ENCODE peak calls at places on chromosomes 4 and X, in six cellular contexts. X is nucleus accumbens, Q is WTC11, I is OCI-M1, Z is right lobe of liver, O is NAMALWA. T is an unnamed sample.
A peak's percentile ranks its signal among the peaks of the same experiment; 100 is the strongest.

GRCh38 chr4:6116696-6117285 is 83.6 kb downstream of the JAKMIP1 start:
- DNase-seq in X (no peak), O (no peak), Q (no peak), I (no peak), Z (no peak), T (no peak)

GRCh38 chrX:141760761-141761160 is 62.2 kb upstream of the SPANXD start:
- DNase-seq in Z (no peak), O (no peak), I (no peak), Q (no peak), X (no peak), T (no peak)

GRCh38 chr4:6732441-6733357 is 16.7 kb downstream of the BLOC1S4 start:
- DNase-seq in Z (peak; percentile 83), Q (no peak), X (peak; percentile 35), I (peak; percentile 90), O (no peak), T (peak; percentile 56)

GRCh38 chr4:185304541-185304940 is 91.2 kb downstream of the LRP2BP start:
- DNase-seq in X (no peak), Z (no peak), Q (no peak), I (no peak), O (no peak), T (no peak)

GRCh38 chr4:109465065-109465464 is 31.4 kb downstream of the SEC24B start:
- DNase-seq in O (no peak), Q (no peak), I (no peak), Z (no peak), X (no peak), T (peak; percentile 20)

GRCh38 chr4:5982156-5982973 is 35.9 kb downstream of the C4orf50 start:
- DNase-seq in I (no peak), Z (no peak), O (no peak), X (no peak), Q (no peak), T (no peak)

GRCh38 chrX:34557733-34558132 is 99.4 kb downstream of the TMEM47 start:
- DNase-seq in X (no peak), Z (no peak), I (no peak), Q (peak; percentile 16), O (no peak), T (no peak)

GRCh38 chrX:133171962-133172708 is 46.0 kb downstream of the TFDP3 start:
- DNase-seq in Z (no peak), Q (no peak), I (peak; percentile 30), O (peak; percentile 49), X (no peak), T (no peak)

GRCh38 chr4:4430492-4431195 is 43.7 kb downstream of the NSG1 start:
- DNase-seq in I (peak; percentile 75), Q (peak; percentile 69), Z (no peak), X (no peak), O (peak; percentile 75), T (peak; percentile 55)

GRCh38 chr4:149914521-149915115 is 99.0 kb upstream of the IQCM start:
- DNase-seq in I (peak; percentile 83), O (peak; percentile 77), Z (no peak), Q (peak; percentile 54), X (no peak), T (peak; percentile 7)

GRCh38 chr4:113303315-113303714 is 253.9 kb downstream of the ANK2 start:
- DNase-seq in Q (no peak), I (no peak), O (no peak), X (no peak), Z (no peak), T (no peak)

GRCh38 chrX:133699023-133699728 is 283.9 kb upstream of the GPC4 start:
- DNase-seq in Q (no peak), Z (no peak), X (no peak), O (no peak), I (no peak), T (no peak)

GRCh38 chrX:153778684-153779101 is 2.1 kb upstream of the SRPK3 start:
- DNase-seq in O (peak; percentile 17), I (peak; percentile 4), Q (peak; percentile 33), X (no peak), Z (no peak), T (no peak)

GRCh38 chr4:130479674-130480073 is 1383.7 kb downstream of the C4orf33 start:
- DNase-seq in Z (no peak), O (no peak), X (no peak), I (no peak), Q (no peak), T (no peak)

GRCh38 chr4:1196421-1197183 is 24.2 kb upstream of the SPON2 start:
- DNase-seq in O (no peak), Z (no peak), Q (no peak), X (no peak), I (no peak), T (no peak)

GRCh38 chr4:172666711-172667368 is 501.8 kb upstream of the GALNT7 start:
- DNase-seq in Q (peak; percentile 38), O (peak; percentile 6), I (peak; percentile 25), Z (no peak), X (no peak), T (no peak)

GRCh38 chr4:148315049-148315448 is 127.2 kb downstream of the NR3C2 start:
- DNase-seq in I (no peak), O (no peak), Q (no peak), Z (no peak), X (no peak), T (no peak)

GRCh38 chrX:55907968-55908607 is 190.5 kb downstream of the RRAGB start:
- DNase-seq in Q (peak; percentile 73), Z (no peak), O (peak; percentile 74), I (peak; percentile 89), X (no peak), T (no peak)

GRCh38 chr4:93018243-93018642 is 714.5 kb downstream of the GRID2 start:
- DNase-seq in X (no peak), Q (no peak), I (peak; percentile 32), Z (no peak), O (no peak), T (no peak)

GRCh38 chrX:15786930-15787329 is 3.4 kb upstream of the ZRSR2 start:
- DNase-seq in I (no peak), Z (no peak), O (no peak), X (no peak), Q (no peak), T (no peak)

GRCh38 chr4:17336524-17336941 is 175.4 kb downstream of the QDPR start:
- DNase-seq in O (no peak), X (no peak), Q (no peak), Z (peak; percentile 64), I (no peak), T (no peak)

GRCh38 chr4:1752284-1753041 is 31.1 kb downstream of the TACC3 start:
- DNase-seq in X (no peak), Z (no peak), Q (no peak), I (no peak), O (no peak), T (no peak)

GRCh38 chr4:136241221-136241986 is 1290.9 kb downstream of the PCDH18 start:
- DNase-seq in O (no peak), Z (no peak), Q (no peak), X (no peak), I (no peak), T (no peak)

GRCh38 chr4:113049421-113050355 is at the start of gene ANK2:
- DNase-seq in O (no peak), X (peak; percentile 42), Z (no peak), Q (peak; percentile 81), I (peak; percentile 16), T (peak; percentile 57)

GRCh38 chr4:105895609-105896460 is 564 bp downstream of the NPNT start:
- DNase-seq in X (peak; percentile 16), O (no peak), Z (peak; percentile 20), I (no peak), Q (peak; percentile 54), T (no peak)

GRCh38 chr4:173189117-173189693 is 20.6 kb downstream of the GALNT7 start:
- DNase-seq in Q (no peak), O (no peak), Z (no peak), X (no peak), I (no peak), T (no peak)

GRCh38 chr4:100086766-100087431 is 103.4 kb downstream of the DDIT4L start:
- DNase-seq in X (no peak), I (no peak), Q (no peak), O (no peak), Z (no peak), T (no peak)

GRCh38 chrX:41382699-41383645 is 49.0 kb downstream of the DDX3X start:
- DNase-seq in Q (no peak), I (peak; percentile 53), Z (no peak), X (no peak), O (no peak), T (no peak)

GRCh38 chr4:77818667-77819408 is at the start of gene CNOT6L:
- DNase-seq in X (peak; percentile 56), I (peak; percentile 78), Q (peak; percentile 63), O (peak; percentile 73), Z (peak; percentile 82), T (peak; percentile 69)

GRCh38 chr4:165359501-165359900 is 19.3 kb upstream of the CPE start:
- DNase-seq in I (no peak), Q (no peak), X (no peak), O (no peak), Z (no peak), T (no peak)